ENCODE peak calls at places on chromosomes 5 and 9, in five cellular contexts. J is activated CD8-positive, alpha-beta memory T cell treated with anti-CD3 and anti-CD28 coated beads for 48 hours; V is H7; U is endothelial cell; L is progenitor cell of endocrine pancreas. Q is an unnamed sample.
A peak's percentile ranks its signal among the peaks of the same experiment; 100 is the strongest.

GRCh38 chr9:121857941-121858340 is 206.5 kb downstream of the DAB2IP start:
- DNase-seq in V (no peak), J (no peak), L (no peak), U (no peak), Q (no peak)

GRCh38 chr5:173326501-173326960 is 1.7 kb downstream of the STC2 start:
- DNase-seq in V (peak; percentile 63), J (no peak), U (no peak), L (no peak), Q (no peak)

GRCh38 chr9:73995836-73996235 is 501.3 kb upstream of the RORB start:
- DNase-seq in L (no peak), U (no peak), J (no peak), V (no peak), Q (no peak)

GRCh38 chr9:134855231-134855899 is 25.2 kb upstream of the FCN2 start:
- DNase-seq in J (no peak), U (no peak), L (no peak), V (peak; percentile 22), Q (peak; percentile 72)

GRCh38 chr5:176180339-176180738 is 57.9 kb upstream of the SIMC1 start:
- DNase-seq in J (no peak), V (no peak), U (no peak), L (no peak), Q (no peak)

GRCh38 chr5:128774605-128775004 is 190.7 kb upstream of the SLC27A6 start:
- DNase-seq in V (no peak), L (no peak), U (no peak), J (no peak), Q (no peak)

GRCh38 chr9:96567203-96567700 is 52.4 kb downstream of the CDC14B start:
- DNase-seq in V (no peak), J (no peak), L (no peak), U (no peak), Q (no peak)

GRCh38 chr5:94025788-94026473 is 284.5 kb upstream of the POU5F2 start:
- DNase-seq in U (no peak), L (no peak), V (peak; percentile 7), J (no peak), Q (no peak)

GRCh38 chr9:36327903-36328302 is 69.7 kb upstream of the GNE start:
- DNase-seq in J (no peak), V (no peak), L (no peak), U (no peak), Q (no peak)

GRCh38 chr5:2742921-2743679 is 8.4 kb downstream of the IRX2 start:
- DNase-seq in V (peak; percentile 77), U (no peak), J (no peak), L (no peak), Q (no peak)

GRCh38 chr9:83047839-83048775 is 14.8 kb downstream of the RASEF start:
- DNase-seq in U (no peak), J (no peak), L (no peak), V (no peak), Q (no peak)